ENCODE peak calls at places on chromosomes 13 and 19, in four cellular contexts. N is fibroblast of lung, B is neural progenitor cell, P is cardiac muscle cell. V is an unnamed sample.
A peak's percentile ranks its signal among the peaks of the same experiment; 100 is the strongest.

GRCh38 chr19:18520848-18521691 is 800 bp downstream of the ELL start:
- DNase-seq in B (peak; percentile 58), N (no peak), P (peak; percentile 25), V (no peak)

GRCh38 chr13:74325106-74325505 is 190.9 kb upstream of the KLF12 start:
- DNase-seq in N (peak; percentile 84), B (no peak), P (peak; percentile 88), V (no peak)

GRCh38 chr19:4639531-4640246 is 373 bp downstream of the TNFAIP8L1 start:
- DNase-seq in P (no peak), B (no peak), N (no peak), V (no peak)

GRCh38 chr13:113732961-113733950 is 25.8 kb upstream of the TMEM255B start:
- DNase-seq in B (no peak), N (no peak), P (no peak), V (no peak)

GRCh38 chr13:33230178-33230881 is 55.2 kb downstream of the STARD13 start:
- DNase-seq in P (peak; percentile 63), N (peak; percentile 71), B (no peak), V (peak; percentile 41)

GRCh38 chr13:47175172-47175806 is 278.4 kb upstream of the HTR2A start:
- DNase-seq in B (no peak), P (peak; percentile 65), N (peak; percentile 94), V (peak; percentile 7)

GRCh38 chr13:98843482-98843877 is 91.0 kb upstream of the SLC15A1 start:
- DNase-seq in P (no peak), B (no peak), N (no peak), V (peak; percentile 46)

GRCh38 chr19:3094638-3095374 is 644 bp downstream of the GNA11 start:
- DNase-seq in P (peak; percentile 36), B (peak; percentile 56), N (peak; percentile 27), V (no peak)

GRCh38 chr19:39759457-39760184 is 19.0 kb upstream of the LEUTX start:
- DNase-seq in N (no peak), B (no peak), P (no peak), V (no peak)

GRCh38 chr13:100039740-100040139 is 49.2 kb upstream of the PCCA start:
- DNase-seq in N (peak; percentile 12), P (no peak), B (no peak), V (no peak)

GRCh38 chr13:73934215-73934623 is 200.0 kb downstream of the KLF12 start:
- DNase-seq in P (no peak), N (peak; percentile 53), B (no peak), V (no peak)

GRCh38 chr13:95367309-95367843 is 66.1 kb upstream of the ABCC4 start:
- DNase-seq in P (no peak), B (no peak), N (no peak), V (no peak)

GRCh38 chr19:21117041-21117907 is 24.6 kb upstream of the ZNF431 start:
- DNase-seq in N (peak; percentile 83), P (no peak), B (no peak), V (peak; percentile 19)

GRCh38 chr13:45851171-45851889 is at the start of gene SIAH3:
- DNase-seq in P (peak; percentile 28), N (peak; percentile 40), B (peak; percentile 34), V (no peak)

GRCh38 chr13:53042897-53043296 is 14.3 kb downstream of the OLFM4 start:
- DNase-seq in B (no peak), N (no peak), P (no peak), V (no peak)

GRCh38 chr19:33311326-33311682 is 9.0 kb upstream of the CEBPA start:
- DNase-seq in N (no peak), B (no peak), P (no peak), V (no peak)

GRCh38 chr19:1269478-1270167 is 491 bp downstream of the CIRBP start:
- DNase-seq in N (peak; percentile 88), B (peak; percentile 95), P (peak; percentile 89), V (peak; percentile 93)

GRCh38 chr13:48162182-48162581 is 67.3 kb upstream of the MED4 start:
- DNase-seq in N (no peak), B (no peak), P (no peak), V (no peak)

GRCh38 chr19:41234512-41235208 is 15.6 kb downstream of the AXL start:
- DNase-seq in B (no peak), N (no peak), P (no peak), V (no peak)

GRCh38 chr13:83153833-83154232 is 728.4 kb downstream of the SLITRK1 start:
- DNase-seq in P (peak; percentile 24), B (no peak), N (no peak), V (no peak)

GRCh38 chr19:11152318-11153062 is 3.1 kb downstream of the SPC24 start:
- DNase-seq in B (no peak), N (peak; percentile 73), P (peak; percentile 86), V (no peak)

GRCh38 chr19:3397266-3398022 is 31.1 kb downstream of the NFIC start:
- DNase-seq in N (peak; percentile 40), B (peak; percentile 30), P (peak; percentile 33), V (no peak)

GRCh38 chr19:27660428-27660827 is 1552.5 kb downstream of the UQCRFS1 start:
- DNase-seq in B (no peak), P (no peak), N (no peak), V (no peak)

GRCh38 chr19:36215276-36216171 is 618 bp downstream of the ZNF146 start:
- DNase-seq in N (peak; percentile 57), B (peak; percentile 39), P (peak; percentile 60), V (no peak)

GRCh38 chr13:41099986-41100385 is 32.6 kb downstream of the KBTBD6 start:
- DNase-seq in B (no peak), P (no peak), N (no peak), V (no peak)

GRCh38 chr13:76019421-76020044 is 383.4 kb downstream of the LMO7 start:
- DNase-seq in B (peak; percentile 79), N (peak; percentile 18), P (no peak), V (no peak)

GRCh38 chr19:5250127-5250659 is 90.4 kb downstream of the PTPRS start:
- DNase-seq in B (no peak), P (no peak), N (no peak), V (no peak)

GRCh38 chr13:73702419-73703071 is 431.7 kb downstream of the KLF12 start:
- DNase-seq in N (peak; percentile 20), P (no peak), B (no peak), V (no peak)

GRCh38 chr19:3411636-3412035 is 45.3 kb downstream of the NFIC start:
- DNase-seq in N (no peak), P (no peak), B (no peak), V (no peak)

GRCh38 chr19:14536926-14537692 is 7.7 kb downstream of the TECR start:
- DNase-seq in N (peak; percentile 43), B (peak; percentile 95), P (peak; percentile 94), V (no peak)

GRCh38 chr13:102651392-102651791 is 43.5 kb downstream of the METTL21C start:
- DNase-seq in P (peak; percentile 21), N (peak; percentile 32), B (no peak), V (no peak)

GRCh38 chr19:16714702-16715294 is 4.8 kb upstream of the NWD1 start:
- DNase-seq in P (peak; percentile 59), N (peak; percentile 16), B (peak; percentile 68), V (no peak)

GRCh38 chr13:21736926-21737325 is 66.1 kb downstream of the FGF9 start:
- DNase-seq in B (no peak), P (no peak), N (no peak), V (no peak)

GRCh38 chr19:49801966-49802661 is 11.0 kb downstream of the FUZ start:
- DNase-seq in P (peak; percentile 93), B (peak; percentile 84), N (peak; percentile 84), V (no peak)

GRCh38 chr13:73268306-73268705 is 209.5 kb downstream of the KLF5 start:
- DNase-seq in N (peak; percentile 27), B (no peak), P (peak; percentile 38), V (no peak)

GRCh38 chr19:4139614-4140236 is 13.7 kb upstream of the CREB3L3 start:
- DNase-seq in N (peak; percentile 13), B (peak; percentile 54), P (peak; percentile 70), V (peak; percentile 43)

GRCh38 chr19:38037151-38037611 is 130.2 kb downstream of the SIPA1L3 start:
- DNase-seq in B (no peak), P (no peak), N (no peak), V (no peak)

GRCh38 chr13:113907637-113908617 is 44.1 kb upstream of the GAS6 start:
- DNase-seq in P (peak; percentile 69), B (no peak), N (peak; percentile 95), V (peak; percentile 97)

GRCh38 chr13:44040754-44041100 is 161.0 kb downstream of the LACC1 start:
- DNase-seq in P (peak; percentile 55), B (no peak), N (peak; percentile 55), V (no peak)

GRCh38 chr19:46366620-46367277 is 19.9 kb downstream of the PPP5C start:
- DNase-seq in B (no peak), P (no peak), N (no peak), V (no peak)
- H3K36me3 ChIP-seq in B (peaks cover 11% of the 10 kb centered on the region), P (peaks cover 14% of the 10 kb centered on the region), N (peaks cover 1% of the 10 kb centered on the region), V (peaks cover 53% of the 10 kb centered on the region)

GRCh38 chr13:51118809-51119431 is 7.8 kb upstream of the C13orf42 start:
- DNase-seq in P (no peak), N (no peak), B (no peak), V (no peak)

GRCh38 chr13:51125495-51126226 is 14.6 kb upstream of the C13orf42 start:
- DNase-seq in P (peak; percentile 75), N (peak; percentile 50), B (peak; percentile 85), V (no peak)

GRCh38 chr13:51122868-51123267 is 11.8 kb upstream of the C13orf42 start:
- DNase-seq in P (no peak), B (no peak), N (peak; percentile 28), V (no peak)
- H3K27ac ChIP-seq in P (no peak overlapping the region), B (no peak overlapping the region), N (no peak overlapping the region), V (no peak overlapping the region)

DNA sequence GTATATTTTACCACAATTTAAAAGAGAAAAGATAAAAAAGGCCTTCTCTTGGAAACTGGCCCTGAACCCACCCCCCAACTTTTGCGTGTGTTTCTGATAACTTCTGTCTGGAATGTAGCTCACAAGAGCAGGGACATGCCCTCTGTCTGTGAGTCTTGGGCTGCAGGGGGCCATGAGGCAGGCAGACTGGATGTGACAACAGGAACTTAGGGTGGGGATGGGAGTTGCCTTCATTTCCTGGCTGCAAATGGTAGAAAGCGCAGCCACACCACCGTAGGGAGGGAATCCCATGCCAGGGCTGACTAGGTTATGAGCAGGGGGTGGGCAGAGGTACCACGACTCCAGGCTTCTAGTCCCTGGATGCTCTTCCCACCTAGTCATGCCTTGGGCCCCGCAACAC is 21.9 kb downstream of the CILP2 start:
- DNase-seq in N (no peak), P (no peak), B (no peak), V (no peak)
- H3K4me1 ChIP-seq in N (no peaks in the 10 kb centered on the region), P (no peaks in the 10 kb centered on the region), B (no peaks in the 10 kb centered on the region), V (no peaks in the 10 kb centered on the region)

DNA sequence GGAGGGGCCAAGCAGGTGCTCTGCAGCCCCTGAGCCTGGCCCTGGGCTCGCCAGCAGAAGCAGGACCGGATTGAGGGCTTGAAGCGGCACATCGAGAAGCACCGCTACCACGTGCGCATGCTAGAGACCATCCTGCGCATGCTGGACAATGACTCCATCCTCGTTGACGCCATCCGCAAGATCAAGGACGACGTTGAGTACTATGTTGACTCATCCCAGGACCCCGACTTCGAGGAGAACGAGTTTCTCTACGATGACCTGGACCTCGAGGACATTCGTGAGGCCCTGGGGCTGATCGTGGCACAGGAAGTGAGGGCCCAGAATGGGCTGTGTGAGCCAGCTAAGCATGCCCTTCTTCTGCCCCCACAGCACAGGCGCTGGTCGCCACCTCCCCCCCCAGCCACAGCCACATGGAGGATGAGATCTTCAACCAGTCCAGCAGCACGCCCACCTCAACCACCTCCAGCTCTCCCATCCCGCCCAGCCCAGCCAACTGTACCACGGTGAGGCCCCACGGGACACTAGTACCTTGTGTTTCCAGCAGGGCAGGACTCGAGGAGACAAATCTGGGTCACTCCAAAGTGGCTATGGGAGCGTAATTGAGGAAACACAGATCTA is 8.1 kb downstream of the CNOT3 start:
- DNase-seq in P (no peak), B (no peak), N (no peak), V (no peak)
- H3K36me3 ChIP-seq in P (peaks cover 62% of the 10 kb centered on the region), B (no peaks in the 10 kb centered on the region), N (peaks cover 44% of the 10 kb centered on the region), V (peaks cover 98% of the 10 kb centered on the region)

V was measured in SJSA1.